ENCODE peak calls at places on chromosomes 1 and 21, in four cellular contexts. P, J, V and B are unnamed samples.

GRCh38 chr1:240831191-240831631 is 219.3 kb upstream of the GREM2 start:
- DNase-seq in P (no peak), J (peak; percentile 1), V (no peak), B (no peak)

GRCh38 chr21:14677023-14677422 is 130.9 kb upstream of the SAMSN1 start:
- DNase-seq in P (no peak), J (no peak), V (no peak), B (no peak)

GRCh38 chr1:40162791-40163441 is 1.7 kb downstream of the RLF start:
- DNase-seq in P (no peak), J (no peak), V (no peak), B (no peak)

GRCh38 chr1:28039341-28039740 is 49.1 kb downstream of the EYA3 start:
- DNase-seq in P (no peak), J (no peak), V (no peak), B (no peak)

GRCh38 chr1:235954306-235955283 is 87.9 kb upstream of the LYST start:
- DNase-seq in P (no peak), J (no peak), V (no peak), B (no peak)

GRCh38 chr1:165329104-165329503 is 27.4 kb downstream of the LMX1A start:
- DNase-seq in P (no peak), J (no peak), V (no peak), B (no peak)

GRCh38 chr1:29651684-29652665 is 415.7 kb downstream of the PTPRU start:
- DNase-seq in P (no peak), J (no peak), V (peak; percentile 36), B (peak; percentile 53)

GRCh38 chr21:45876381-45877159 is 105.0 kb upstream of the COL6A1 start:
- DNase-seq in P (peak; percentile 7), J (no peak), V (no peak), B (no peak)

GRCh38 chr1:59686170-59686569 is 128.6 kb upstream of the HOOK1 start:
- DNase-seq in P (no peak), J (no peak), V (no peak), B (no peak)

GRCh38 chr1:96144636-96145035 is 576.9 kb upstream of the PTBP2 start:
- DNase-seq in P (no peak), J (no peak), V (no peak), B (no peak)

GRCh38 chr1:204711947-204712701 is 26.6 kb upstream of the LRRN2 start:
- DNase-seq in P (peak; percentile 48), J (no peak), V (no peak), B (no peak)

GRCh38 chr1:230163205-230163604 is 96.2 kb downstream of the GALNT2 start:
- DNase-seq in P (no peak), J (no peak), V (peak; percentile 74), B (no peak)

GRCh38 chr1:77060000-77060399 is 159.2 kb downstream of the PIGK start:
- DNase-seq in P (no peak), J (no peak), V (no peak), B (no peak)

GRCh38 chr1:203325004-203325417 is 19.7 kb downstream of the BTG2 start:
- DNase-seq in P (no peak), J (no peak), V (no peak), B (no peak)

GRCh38 chr1:94246692-94247145 is 9.3 kb upstream of the ARHGAP29 start:
- DNase-seq in P (no peak), J (no peak), V (no peak), B (no peak)

GRCh38 chr1:236759252-236759859 is 35.7 kb upstream of the MTR start:
- DNase-seq in P (no peak), J (peak; percentile 8), V (no peak), B (no peak)

GRCh38 chr1:18651727-18652126 is 21.1 kb downstream of the PAX7 start:
- DNase-seq in P (no peak), J (no peak), V (no peak), B (no peak)

GRCh38 chr1:39689635-39690034 is 1.6 kb downstream of the HPCAL4 start:
- DNase-seq in P (no peak), J (no peak), V (no peak), B (no peak)

GRCh38 chr1:33070628-33071027 is 10.3 kb upstream of the AZIN2 start:
- DNase-seq in P (no peak), J (no peak), V (no peak), B (no peak)

GRCh38 chr1:115336741-115337140 is 1.3 kb downstream of the NGF start:
- DNase-seq in P (no peak), J (no peak), V (no peak), B (no peak)

GRCh38 chr1:23798662-23799142 is 1.9 kb downstream of the GALE start:
- DNase-seq in P (peak; percentile 49), J (no peak), V (no peak), B (no peak)

GRCh38 chr1:236619398-236619797 is 15.1 kb upstream of the HEATR1 start:
- DNase-seq in P (no peak), J (no peak), V (no peak), B (no peak)

GRCh38 chr1:159993911-159994310 is 37.9 kb downstream of the PIGM start:
- DNase-seq in P (no peak), J (no peak), V (no peak), B (no peak)

GRCh38 chr1:193489191-193489590 is 302.8 kb upstream of the B3GALT2 start:
- DNase-seq in P (no peak), J (no peak), V (no peak), B (no peak)

GRCh38 chr1:193486671-193487229 is 300.3 kb upstream of the B3GALT2 start:
- DNase-seq in P (no peak), J (no peak), V (no peak), B (no peak)

GRCh38 chr1:193487722-193488121 is 301.3 kb upstream of the B3GALT2 start:
- DNase-seq in P (no peak), J (no peak), V (no peak), B (no peak)
- H3K27ac ChIP-seq in P (no peak overlapping the region), J (no peak overlapping the region), V (no peak overlapping the region), B (no peak overlapping the region)

GRCh38 chr21:32425628-32426027 is 13.1 kb downstream of the EVA1C start:
- DNase-seq in P (no peak), J (no peak), V (no peak), B (no peak)
- TF ChIP-seq CTCF in P (no peak), J (no peak), V (no peak), B (no peak)

GRCh38 chr21:42169758-42170157 is 49.2 kb upstream of the ABCG1 start:
- DNase-seq in P (no peak), J (no peak), V (no peak), B (no peak)

GRCh38 chr21:42171091-42172053 is 47.6 kb upstream of the ABCG1 start:
- DNase-seq in P (no peak), J (no peak), V (no peak), B (no peak)

GRCh38 chr21:42175110-42175710 is 43.7 kb upstream of the ABCG1 start:
- DNase-seq in P (no peak), J (no peak), V (peak; percentile 18), B (no peak)

GRCh38 chr21:42174173-42174572 is 44.8 kb upstream of the ABCG1 start:
- DNase-seq in P (no peak), J (no peak), V (peak; percentile 23), B (no peak)

DNA sequence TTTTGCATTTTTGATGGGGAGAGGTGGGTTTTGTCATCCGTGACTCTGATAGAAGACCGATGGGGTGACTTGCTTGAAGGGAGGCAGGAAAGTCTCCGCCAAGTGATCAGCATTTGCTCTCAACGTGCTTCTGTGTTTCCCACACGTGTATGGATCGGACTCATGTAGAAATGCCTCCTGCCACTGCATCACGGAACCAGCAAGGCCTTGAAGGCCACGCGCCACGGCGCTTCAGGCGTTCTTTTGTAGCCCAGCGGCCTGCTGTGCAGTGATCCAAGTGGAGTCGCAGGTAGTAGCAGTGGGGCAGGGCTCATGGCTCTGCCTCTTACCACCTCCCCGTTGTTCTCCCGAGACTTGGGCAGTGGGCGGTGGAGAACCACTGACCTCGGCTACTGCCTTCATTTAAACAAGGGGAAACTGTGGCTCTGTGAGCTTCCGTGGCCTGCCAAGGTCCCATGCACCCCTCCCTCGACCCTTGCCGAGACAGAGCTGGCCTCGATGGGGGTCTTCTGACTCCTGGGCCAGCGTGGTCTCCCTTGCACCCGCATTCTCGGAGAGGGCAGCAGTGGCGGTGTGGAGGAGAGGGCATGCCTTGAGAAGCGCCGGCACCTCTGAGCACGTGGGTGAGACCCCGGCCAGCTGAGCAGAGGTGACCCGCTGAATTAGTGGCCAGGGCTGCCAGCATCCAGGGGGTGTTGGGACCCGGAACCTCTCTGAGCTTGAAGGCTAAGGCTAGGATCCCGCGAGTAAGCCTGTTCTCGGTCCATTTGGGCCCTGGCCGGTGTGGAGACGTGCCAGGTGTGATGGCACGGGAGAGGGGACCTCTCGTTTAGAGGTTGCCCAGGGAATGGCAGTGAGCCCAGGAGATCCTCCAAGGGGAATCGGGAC is 46.1 kb upstream of the ABCG1 start:
- DNase-seq in P (no peak), J (no peak), V (peak; percentile 49), B (no peak)
- H3K27ac ChIP-seq in P (no peak overlapping the region), J (no peak overlapping the region), V (no peak overlapping the region), B (no peak overlapping the region)

GRCh38 chr1:207321045-207321789 is at the start of gene CD55:
- DNase-seq in P (peak; percentile 94), J (peak; percentile 55), V (peak; percentile 99), B (peak; percentile 98)
- TF ChIP-seq CTCF in P (no peak), J (peak; percentile 33), V (no peak), B (no peak)

DNA sequence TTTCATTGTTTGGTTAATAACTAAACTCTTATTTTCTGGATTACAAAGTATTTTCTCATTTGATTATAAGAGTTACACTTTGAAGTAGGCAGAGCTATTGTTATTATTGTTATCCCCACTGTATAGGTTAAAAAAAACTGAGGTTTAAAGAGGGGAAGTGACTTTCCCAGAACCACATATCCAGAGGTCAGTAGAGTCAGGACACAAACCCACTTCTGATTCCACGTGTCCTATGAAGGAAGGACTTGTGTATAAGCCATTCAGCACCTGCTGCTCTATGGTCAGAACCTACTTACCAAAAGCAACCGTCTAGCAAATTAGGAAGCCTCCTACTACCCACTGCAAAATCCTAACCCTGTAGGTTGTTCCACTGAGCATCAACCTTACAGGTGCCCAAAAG is 291.3 kb downstream of the TM2D1 start:
- DNase-seq in P (no peak), J (no peak), V (no peak), B (no peak)
- H3K27ac ChIP-seq in P (no peak overlapping the region), J (no peak overlapping the region), V (peak overlapping the region; percentile 90), B (no peak overlapping the region)

GRCh38 chr1:222769181-222769580 is 32.2 kb downstream of the FAM177B start:
- DNase-seq in P (no peak), J (no peak), V (no peak), B (no peak)
- TF ChIP-seq CTCF in P (peak; percentile 19), J (no peak), V (no peak), B (no peak)

GRCh38 chr21:38443110-38443509 is 55.2 kb downstream of the ERG start:
- DNase-seq in P (no peak), J (no peak), V (no peak), B (no peak)

GRCh38 chr21:38440746-38441145 is 57.5 kb downstream of the ERG start:
- DNase-seq in P (no peak), J (peak; percentile 39), V (no peak), B (no peak)

GRCh38 chr21:38439957-38440356 is 58.3 kb downstream of the ERG start:
- DNase-seq in P (no peak), J (no peak), V (no peak), B (no peak)

GRCh38 chr21:38439336-38439900 is 58.9 kb downstream of the ERG start:
- DNase-seq in P (no peak), J (no peak), V (no peak), B (no peak)

GRCh38 chr21:38441153-38441552 is 57.1 kb downstream of the ERG start:
- DNase-seq in P (no peak), J (no peak), V (no peak), B (no peak)
- H3K27ac ChIP-seq in P (no peak overlapping the region), J (peak overlapping the region; percentile 47), V (no peak overlapping the region), B (no peak overlapping the region)